ENCODE peak calls at places on chromosomes 13 and 19, in five cellular contexts. One of them, this sample, is unnamed.

GRCh38 chr13:64871742-64872141 is 2358.4 kb downstream of the PCDH9 start:
- ATAC-seq in left cardiac atrium: no peak
- ATAC-seq in sciatic nerve: no peak
- ATAC-seq in SK-N-SH treated with all-trans-retinoic acid at 6 μM for 48 hours: no peak
- ATAC-seq in IMR-90: no peak
- ATAC-seq in this sample: no peak

GRCh38 chr13:48574036-48574796 is 41.3 kb upstream of the RCBTB2 start:
- ATAC-seq in sciatic nerve: no peak
- ATAC-seq in left cardiac atrium: no peak
- ATAC-seq in IMR-90: no peak
- ATAC-seq in SK-N-SH treated with all-trans-retinoic acid at 6 μM for 48 hours: no peak
- ATAC-seq in this sample: no peak

GRCh38 chr13:110503979-110504499 is 57.5 kb downstream of the RAB20 start:
- ATAC-seq in SK-N-SH treated with all-trans-retinoic acid at 6 μM for 48 hours: no peak
- ATAC-seq in IMR-90: no peak
- ATAC-seq in sciatic nerve: no peak
- ATAC-seq in left cardiac atrium: no peak
- ATAC-seq in this sample: no peak

GRCh38 chr19:41540041-41540695 is 35.8 kb upstream of the CEACAM21 start:
- ATAC-seq in IMR-90: no peak
- ATAC-seq in sciatic nerve: no peak
- ATAC-seq in left cardiac atrium: no peak
- ATAC-seq in SK-N-SH treated with all-trans-retinoic acid at 6 μM for 48 hours: no peak
- ATAC-seq in this sample: no peak

GRCh38 chr13:73673931-73674330 is 460.3 kb downstream of the KLF12 start:
- ATAC-seq in IMR-90: no peak
- ATAC-seq in SK-N-SH treated with all-trans-retinoic acid at 6 μM for 48 hours: no peak
- ATAC-seq in left cardiac atrium: no peak
- ATAC-seq in sciatic nerve: no peak
- ATAC-seq in this sample: no peak

GRCh38 chr13:110251227-110251791 is 55.6 kb downstream of the COL4A1 start:
- ATAC-seq in left cardiac atrium: peak; percentile 21
- ATAC-seq in sciatic nerve: no peak
- ATAC-seq in IMR-90: no peak
- ATAC-seq in SK-N-SH treated with all-trans-retinoic acid at 6 μM for 48 hours: no peak
- ATAC-seq in this sample: no peak

GRCh38 chr13:77338961-77339401 is 12.1 kb upstream of the MYCBP2 start:
- ATAC-seq in left cardiac atrium: peak; percentile 27
- ATAC-seq in SK-N-SH treated with all-trans-retinoic acid at 6 μM for 48 hours: no peak
- ATAC-seq in sciatic nerve: peak; percentile 63
- ATAC-seq in IMR-90: no peak
- ATAC-seq in this sample: no peak

GRCh38 chr13:58869566-58869965 is 1238.0 kb downstream of the PCDH17 start:
- ATAC-seq in left cardiac atrium: no peak
- ATAC-seq in IMR-90: no peak
- ATAC-seq in SK-N-SH treated with all-trans-retinoic acid at 6 μM for 48 hours: no peak
- ATAC-seq in sciatic nerve: no peak
- ATAC-seq in this sample: no peak

GRCh38 chr19:3692141-3693029 is 7.9 kb downstream of the PIP5K1C start:
- ATAC-seq in IMR-90: peak; percentile 43
- ATAC-seq in left cardiac atrium: no peak
- ATAC-seq in SK-N-SH treated with all-trans-retinoic acid at 6 μM for 48 hours: peak; percentile 68
- ATAC-seq in sciatic nerve: no peak
- ATAC-seq in this sample: peak; percentile 39

GRCh38 chr19:55667958-55668357 is 7.1 kb upstream of the EPN1 start:
- ATAC-seq in sciatic nerve: no peak
- ATAC-seq in SK-N-SH treated with all-trans-retinoic acid at 6 μM for 48 hours: no peak
- ATAC-seq in IMR-90: no peak
- ATAC-seq in left cardiac atrium: no peak
- ATAC-seq in this sample: no peak

GRCh38 chr19:55376381-55376933 is at the start of gene TMEM190:
- ATAC-seq in sciatic nerve: no peak
- ATAC-seq in SK-N-SH treated with all-trans-retinoic acid at 6 μM for 48 hours: no peak
- ATAC-seq in IMR-90: no peak
- ATAC-seq in left cardiac atrium: no peak
- ATAC-seq in this sample: no peak

GRCh38 chr13:94427313-94427712 is 52.2 kb downstream of the DCT start:
- ATAC-seq in sciatic nerve: no peak
- ATAC-seq in SK-N-SH treated with all-trans-retinoic acid at 6 μM for 48 hours: no peak
- ATAC-seq in IMR-90: no peak
- ATAC-seq in left cardiac atrium: no peak
- ATAC-seq in this sample: no peak

GRCh38 chr19:17504456-17504855 is 7.0 kb upstream of the PGLS start:
- ATAC-seq in IMR-90: no peak
- ATAC-seq in SK-N-SH treated with all-trans-retinoic acid at 6 μM for 48 hours: no peak
- ATAC-seq in sciatic nerve: no peak
- ATAC-seq in left cardiac atrium: no peak
- ATAC-seq in this sample: no peak

GRCh38 chr13:46553521-46553885 is 533 bp downstream of the LRCH1 start:
- ATAC-seq in sciatic nerve: peak; percentile 24
- ATAC-seq in SK-N-SH treated with all-trans-retinoic acid at 6 μM for 48 hours: peak; percentile 6
- ATAC-seq in left cardiac atrium: peak; percentile 8
- ATAC-seq in IMR-90: no peak
- ATAC-seq in this sample: no peak

GRCh38 chr19:341386-342127 is 3.0 kb downstream of the MIER2 start:
- ATAC-seq in IMR-90: no peak
- ATAC-seq in left cardiac atrium: no peak
- ATAC-seq in SK-N-SH treated with all-trans-retinoic acid at 6 μM for 48 hours: no peak
- ATAC-seq in sciatic nerve: no peak
- ATAC-seq in this sample: no peak

GRCh38 chr13:50644081-50644871 is 199.2 kb downstream of the DLEU7 start:
- ATAC-seq in sciatic nerve: no peak
- ATAC-seq in IMR-90: no peak
- ATAC-seq in SK-N-SH treated with all-trans-retinoic acid at 6 μM for 48 hours: peak; percentile 30
- ATAC-seq in left cardiac atrium: no peak
- ATAC-seq in this sample: no peak